ENCODE peak calls at places on chromosomes 6 and 20, in seven cellular contexts. H, T, V, A, G, J and W are unnamed samples. For H3K4me1, the result is how much of the 10 kb centered on the place peaks cover.

GRCh38 chr6:16402501-16402900 is 164.1 kb downstream of the GMPR start:
- DNase-seq in H (no peak), T (no peak), V (peak), A (no peak), G (no peak), J (no peak), W (no peak)

GRCh38 chr6:11392778-11393507 is 144.6 kb upstream of the TMEM170B start:
- DNase-seq in H (no peak), T (no peak), V (peak), A (no peak), G (no peak), J (no peak), W (no peak)

GRCh38 chr6:116979560-116979959 is 102.5 kb downstream of the RFX6 start:
- DNase-seq in H (no peak), T (no peak), V (no peak), A (no peak), G (no peak), J (no peak), W (no peak)

GRCh38 chr6:39053016-39053595 is 4.5 kb downstream of the GLP1R start:
- DNase-seq in H (no peak), T (no peak), V (no peak), A (no peak), G (no peak), J (no peak), W (no peak)

GRCh38 chr6:151059612-151060095 is 180.1 kb upstream of the AKAP12 start:
- DNase-seq in H (peak), T (no peak), V (no peak), A (no peak), G (no peak), J (no peak), W (no peak)

GRCh38 chr20:58716476-58717277 is 24.1 kb downstream of the NPEPL1 start:
- DNase-seq in H (no peak), T (no peak), V (peak), A (no peak), G (no peak), J (no peak), W (peak)

GRCh38 chr6:87407531-87407895 is 259 bp upstream of the CFAP206 start:
- DNase-seq in H (peak), T (peak), V (peak), A (peak), G (peak), J (peak), W (no peak)

GRCh38 chr6:1890071-1890470 is 280.4 kb downstream of the FOXC1 start:
- DNase-seq in H (no peak), T (no peak), V (no peak), A (no peak), G (no peak), J (no peak), W (no peak)

GRCh38 chr6:43096451-43097097 is 20.5 kb downstream of the PTK7 start:
- DNase-seq in H (peak), T (peak), V (peak), A (peak), G (peak), J (no peak), W (peak)

GRCh38 chr6:108732101-108732870 is 115.9 kb upstream of the ARMC2 start:
- DNase-seq in H (peak), T (no peak), V (no peak), A (peak), G (no peak), J (no peak), W (peak)

GRCh38 chr20:8117636-8118413 is 14.2 kb upstream of the PLCB1 start:
- DNase-seq in H (no peak), T (no peak), V (no peak), A (no peak), G (no peak), J (no peak), W (no peak)

GRCh38 chr6:39885691-39886090 is 48.6 kb downstream of the MOCS1 start:
- DNase-seq in H (no peak), T (no peak), V (no peak), A (no peak), G (no peak), J (no peak), W (no peak)

GRCh38 chr6:146026873-146027272 is 2.0 kb upstream of the GRM1 start:
- DNase-seq in H (no peak), T (no peak), V (no peak), A (no peak), G (peak), J (no peak), W (no peak)

GRCh38 chr6:111975501-111975900 is 78.4 kb upstream of the CCN6 start:
- DNase-seq in H (no peak), T (no peak), V (no peak), A (no peak), G (no peak), J (no peak), W (no peak)

GRCh38 chr6:14799928-14800327 is 445.9 kb upstream of the JARID2 start:
- DNase-seq in H (peak), T (peak), V (peak), A (peak), G (peak), J (peak), W (peak)

GRCh38 chr6:53264915-53265615 is 83.7 kb downstream of the ELOVL5 start:
- DNase-seq in H (no peak), T (no peak), V (no peak), A (no peak), G (no peak), J (no peak), W (no peak)

GRCh38 chr6:116399287-116399686 is 28.5 kb downstream of the DSE start:
- DNase-seq in H (no peak), T (no peak), V (no peak), A (no peak), G (no peak), J (no peak), W (no peak)

GRCh38 chr20:34951652-34952051 is 4.0 kb downstream of the GSS start:
- DNase-seq in H (no peak), T (no peak), V (no peak), A (no peak), G (no peak), J (no peak), W (no peak)

GRCh38 chr20:63778857-63779256 is 39.3 kb downstream of the SLC2A4RG start:
- DNase-seq in H (no peak), T (no peak), V (no peak), A (no peak), G (no peak), J (no peak), W (no peak)

GRCh38 chr20:23147647-23147963 is 61.5 kb upstream of the CD93 start:
- DNase-seq in H (no peak), T (no peak), V (no peak), A (no peak), G (no peak), J (no peak), W (no peak)

GRCh38 chr20:23146857-23147256 is 60.7 kb upstream of the CD93 start:
- DNase-seq in H (peak), T (no peak), V (no peak), A (no peak), G (no peak), J (no peak), W (no peak)

GRCh38 chr20:23148721-23149570 is 62.8 kb upstream of the CD93 start:
- DNase-seq in H (no peak), T (no peak), V (no peak), A (no peak), G (no peak), J (no peak), W (no peak)

GRCh38 chr20:23149623-23150279 is 63.6 kb upstream of the CD93 start:
- DNase-seq in H (no peak), T (no peak), V (no peak), A (peak), G (no peak), J (no peak), W (no peak)

DNA sequence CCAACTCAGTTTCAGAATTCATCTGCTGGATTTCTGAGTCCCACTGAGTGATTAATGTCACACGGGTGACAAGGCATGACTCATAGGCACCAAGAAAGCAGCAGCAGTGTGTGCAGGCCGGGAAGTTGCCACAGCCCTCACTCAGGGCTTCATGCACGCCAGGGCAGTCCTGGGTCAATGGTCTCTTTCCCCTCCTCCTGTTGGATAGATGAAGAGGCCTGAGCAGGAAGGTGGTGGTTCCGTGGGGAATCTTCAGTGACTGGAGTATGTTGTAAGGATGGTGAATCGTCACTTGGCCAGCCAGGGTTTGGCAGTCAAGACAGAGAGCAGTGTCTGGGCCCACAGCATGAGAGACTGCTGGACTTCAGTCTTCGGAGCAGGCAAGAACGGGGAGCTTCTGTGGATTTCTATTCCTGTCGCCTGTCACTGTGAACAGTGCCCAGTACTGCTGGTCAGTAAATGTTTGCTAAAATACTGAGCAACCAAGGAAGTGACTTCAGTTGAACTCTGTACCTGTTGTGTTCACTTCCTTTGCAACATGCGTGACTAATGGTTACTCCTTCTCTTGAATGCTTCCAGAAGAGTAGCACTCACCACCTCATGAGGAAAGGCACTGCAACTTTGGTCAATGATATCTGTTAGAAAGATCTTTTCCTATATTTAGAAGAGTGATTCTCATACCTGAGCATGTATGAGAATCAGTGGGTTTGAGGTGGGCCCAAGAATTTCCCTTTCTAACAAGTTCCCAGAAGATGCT is 62.0 kb upstream of the CD93 start:
- DNase-seq in H (peak), T (no peak), V (peak), A (peak), G (no peak), J (no peak), W (no peak)
- H3K4me1 ChIP-seq in H (half or more), T (under half), V (under half), A (half or more), G (under half), J (under half), W (under half)

DNA sequence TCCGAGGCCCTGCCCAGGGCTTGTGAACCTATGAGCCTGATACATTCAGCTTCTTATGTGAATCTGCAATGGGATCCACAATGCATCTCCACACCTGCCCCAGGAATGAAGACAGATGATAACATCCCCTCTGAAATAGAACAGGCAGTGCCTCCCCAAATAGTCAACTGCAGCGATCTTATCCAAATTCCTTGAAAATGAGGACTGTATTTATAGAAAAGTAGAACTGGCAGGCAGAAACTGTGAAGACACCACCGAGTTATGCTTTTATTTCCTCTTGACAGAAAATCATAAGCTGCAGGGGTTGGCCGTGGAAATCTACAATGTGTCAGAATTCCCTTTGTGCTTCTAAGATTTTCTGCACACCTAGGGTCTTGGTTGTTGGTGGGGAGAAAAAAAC is 270.3 kb downstream of the TBC1D7 start:
- DNase-seq in H (no peak), T (no peak), V (no peak), A (no peak), G (no peak), J (no peak), W (no peak)
- H3K4me3 ChIP-seq in H (no peak), T (no peak), V (no peak), A (no peak), G (no peak), J (no peak), W (no peak)

GRCh38 chr6:133704371-133704770 is 184.5 kb upstream of the TCF21 start:
- DNase-seq in H (peak), T (no peak), V (no peak), A (no peak), G (no peak), J (no peak), W (no peak)

GRCh38 chr6:133710826-133711225 is 178.1 kb upstream of the TCF21 start:
- DNase-seq in H (no peak), T (no peak), V (no peak), A (no peak), G (no peak), J (no peak), W (no peak)

GRCh38 chr6:133705731-133706130 is 183.2 kb upstream of the TCF21 start:
- DNase-seq in H (peak), T (no peak), V (no peak), A (peak), G (no peak), J (no peak), W (no peak)

GRCh38 chr6:133705071-133705470 is 183.8 kb upstream of the TCF21 start:
- DNase-seq in H (peak), T (no peak), V (no peak), A (peak), G (no peak), J (no peak), W (no peak)

GRCh38 chr6:133707456-133707855 is 181.5 kb upstream of the TCF21 start:
- DNase-seq in H (peak), T (no peak), V (no peak), A (no peak), G (peak), J (peak), W (peak)
- TF ChIP-seq EZH2phosphoT487 in H (peak), T (no peak), V (no peak), A (no peak), G (no peak), J (no peak), W (no peak)

GRCh38 chr6:158565482-158566040 is 5.7 kb downstream of the TMEM181 start:
- DNase-seq in H (no peak), T (no peak), V (no peak), A (no peak), G (no peak), J (no peak), W (no peak)
- H3K4me1 ChIP-seq in H (under half), T (under half), V (under half), A (under half), G (under half), J (under half), W (under half)

GRCh38 chr20:4071177-4071723 is 55.9 kb upstream of the RNF24 start:
- DNase-seq in H (no peak), T (no peak), V (no peak), A (no peak), G (no peak), J (no peak), W (no peak)

GRCh38 chr20:4074877-4075455 is 59.6 kb upstream of the RNF24 start:
- DNase-seq in H (no peak), T (no peak), V (no peak), A (no peak), G (no peak), J (no peak), W (no peak)

GRCh38 chr20:4076033-4076432 is 60.7 kb upstream of the RNF24 start:
- DNase-seq in H (peak), T (no peak), V (no peak), A (no peak), G (no peak), J (no peak), W (no peak)

GRCh38 chr20:4076671-4077070 is 61.3 kb upstream of the RNF24 start:
- DNase-seq in H (peak), T (no peak), V (no peak), A (peak), G (no peak), J (no peak), W (no peak)

GRCh38 chr20:4073852-4074741 is 58.7 kb upstream of the RNF24 start:
- DNase-seq in H (peak), T (no peak), V (no peak), A (no peak), G (peak), J (no peak), W (no peak)
- H3K4me3 ChIP-seq in H (no peak), T (no peak), V (no peak), A (no peak), G (no peak), J (no peak), W (no peak)

DNA sequence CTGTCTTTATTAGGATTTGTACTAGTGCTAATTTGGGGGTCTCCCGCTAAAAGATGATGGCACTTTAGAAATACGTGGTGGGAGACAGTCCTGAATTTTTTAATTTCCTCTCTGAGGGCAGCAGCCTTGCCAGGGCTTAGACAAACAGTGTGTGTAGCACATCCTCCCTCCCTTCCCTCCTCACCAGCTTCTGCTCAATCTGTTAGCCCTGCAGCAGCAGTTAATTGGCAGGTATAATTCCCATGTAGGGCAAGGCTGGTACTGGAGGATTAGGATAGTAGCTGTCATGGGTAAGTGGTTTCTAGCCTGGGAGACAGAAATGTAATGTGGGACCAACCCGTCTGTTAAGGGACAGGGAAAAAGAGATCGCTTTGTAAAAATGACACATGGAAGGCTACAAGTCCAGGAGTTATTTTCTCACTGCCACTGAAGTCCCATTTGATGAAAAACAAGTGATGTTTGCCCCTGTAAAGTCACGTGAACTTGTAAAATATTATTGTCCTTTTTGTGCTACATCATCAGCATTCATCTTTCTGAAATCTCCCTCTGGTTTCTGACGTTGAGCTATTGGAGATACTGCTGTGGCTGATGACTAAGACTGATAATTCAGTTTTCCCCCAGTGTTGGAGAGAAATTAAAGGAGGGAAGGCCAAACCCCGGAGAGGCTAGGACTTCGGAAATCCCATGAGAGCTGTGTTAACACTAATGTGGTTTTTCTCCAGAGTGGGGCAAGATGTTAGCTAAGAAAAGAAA is 40.6 kb downstream of the CTNNBL1 start:
- DNase-seq in H (peak), T (no peak), V (no peak), A (no peak), G (no peak), J (no peak), W (no peak)
- TF ChIP-seq EZH2phosphoT487 in H (no peak), T (no peak), V (no peak), A (no peak), G (no peak), J (no peak), W (no peak)